ENCODE peak calls at places on chromosomes 2 and 18, in nine cellular contexts. E is stimulated activated CD8-positive, alpha-beta memory T cell treated with anti-CD3 and anti-CD28 coated beads, Interleukin-2, amount 100 ng/mL, for 1 hour; T is adipocyte; Y is Kasumi-1; K is lung; Q is GM10248; O is NCI-H2029; H is type B pancreatic cell; A is hypothalamus. X is an unnamed sample.

GRCh38 chr18:66707473-66707872 is 103.6 kb upstream of the CDH19 start:
- DNase-seq in K (no peak), H (no peak), E (no peak), Y (no peak), A (no peak), T (no peak), O (no peak), Q (no peak), X (no peak)

GRCh38 chr2:11786592-11786991 is 40.2 kb downstream of the LPIN1 start:
- DNase-seq in Q (no peak), E (no peak), A (no peak), K (no peak), Y (no peak), T (no peak), H (no peak), O (no peak), X (no peak)

GRCh38 chr2:119760876-119761275 is 1.2 kb downstream of the PTPN4 start:
- DNase-seq in Y (peak), O (no peak), T (peak), H (no peak), K (no peak), A (no peak), Q (no peak), E (no peak), X (no peak)

GRCh38 chr2:10159486-10160160 is 37.1 kb downstream of the RRM2 start:
- DNase-seq in O (no peak), K (no peak), H (no peak), A (no peak), Y (no peak), Q (no peak), E (no peak), T (no peak), X (no peak)

GRCh38 chr2:130768191-130768855 is 13.0 kb downstream of the AMER3 start:
- DNase-seq in T (no peak), H (no peak), O (no peak), A (no peak), E (no peak), K (no peak), Y (no peak), Q (no peak), X (no peak)

GRCh38 chr2:208142255-208142924 is 3.6 kb downstream of the CRYGB start:
- DNase-seq in T (peak), O (no peak), E (no peak), Y (no peak), K (no peak), A (no peak), Q (no peak), H (no peak), X (no peak)

GRCh38 chr2:25274868-25275574 is 66.7 kb downstream of the DNMT3A start:
- DNase-seq in Y (peak), A (no peak), H (no peak), O (no peak), E (no peak), K (no peak), T (no peak), Q (no peak), X (no peak)

GRCh38 chr2:219437690-219438089 is 3.0 kb downstream of the SPEG start:
- DNase-seq in E (no peak), T (no peak), A (no peak), H (no peak), K (no peak), O (no peak), Q (no peak), Y (no peak), X (no peak)

GRCh38 chr2:74836675-74837401 is 2.9 kb downstream of the HK2 start:
- DNase-seq in E (no peak), T (no peak), A (no peak), Y (no peak), Q (no peak), K (no peak), O (no peak), H (no peak), X (no peak)

GRCh38 chr2:32058130-32058529 is 5.2 kb upstream of the SPAST start:
- DNase-seq in O (no peak), Q (no peak), T (no peak), H (no peak), Y (no peak), A (no peak), E (no peak), K (no peak), X (no peak)

GRCh38 chr2:8488001-8488738 is 193.7 kb upstream of the ID2 start:
- DNase-seq in O (no peak), T (peak), H (no peak), A (no peak), Q (peak), E (peak), Y (no peak), K (no peak), X (peak)

GRCh38 chr18:12765127-12765526 is 62.3 kb downstream of the PSMG2 start:
- DNase-seq in E (no peak), A (no peak), Q (no peak), T (no peak), K (no peak), Y (no peak), H (no peak), O (peak), X (no peak)

GRCh38 chr2:39870871-39871270 is 91.8 kb upstream of the THUMPD2 start:
- DNase-seq in A (no peak), H (no peak), K (no peak), T (no peak), E (no peak), Y (no peak), Q (no peak), O (no peak), X (no peak)

GRCh38 chr18:10170375-10170774 is 256.6 kb downstream of the VAPA start:
- DNase-seq in A (no peak), Y (no peak), O (peak), H (no peak), T (no peak), K (no peak), Q (no peak), E (no peak), X (no peak)

GRCh38 chr2:226891780-226892590 is 56.1 kb downstream of the RHBDD1 start:
- DNase-seq in K (no peak), H (no peak), O (no peak), Q (no peak), A (no peak), Y (no peak), T (peak), E (no peak), X (no peak)

GRCh38 chr18:596288-596881 is 403 bp upstream of the CLUL1 start:
- DNase-seq in E (peak), T (no peak), A (no peak), K (peak), Q (peak), Y (no peak), O (peak), H (no peak), X (peak)

GRCh38 chr2:60249879-60250278 is 303.6 kb downstream of the BCL11A start:
- DNase-seq in T (no peak), A (no peak), Y (no peak), Q (no peak), K (no peak), H (no peak), E (no peak), O (no peak), X (no peak)

GRCh38 chr2:235879116-235879515 is 289.1 kb downstream of the GBX2 start:
- DNase-seq in Y (no peak), A (no peak), Q (no peak), H (no peak), E (no peak), T (no peak), O (no peak), K (no peak), X (no peak)

GRCh38 chr2:168757223-168757622 is 45.2 kb upstream of the NOSTRIN start:
- DNase-seq in T (no peak), E (no peak), A (no peak), Q (no peak), H (no peak), O (no peak), K (no peak), Y (peak), X (no peak)

GRCh38 chr18:34773378-34773777 is 63.3 kb downstream of the DTNA start:
- DNase-seq in A (no peak), T (peak), O (no peak), Q (no peak), H (no peak), K (no peak), Y (no peak), E (no peak), X (no peak)

GRCh38 chr2:189639003-189639609 is 22.2 kb upstream of the ASNSD1 start:
- DNase-seq in Q (no peak), E (no peak), H (no peak), O (no peak), T (no peak), A (no peak), K (no peak), Y (no peak), X (no peak)

GRCh38 chr2:17163628-17164027 is 354.6 kb downstream of the RAD51AP2 start:
- DNase-seq in Q (no peak), A (no peak), H (no peak), E (no peak), T (no peak), Y (no peak), O (no peak), K (no peak), X (no peak)

GRCh38 chr2:211435331-211435730 is 878.9 kb downstream of the CPS1 start:
- DNase-seq in O (no peak), Y (no peak), A (no peak), E (no peak), T (no peak), K (no peak), Q (no peak), H (no peak), X (no peak)

GRCh38 chr18:79394438-79395307 is 1.1 kb upstream of the NFATC1 start:
- DNase-seq in T (peak), A (no peak), H (peak), Q (peak), O (no peak), Y (no peak), K (no peak), E (peak), X (peak)

GRCh38 chr2:23492941-23493340 is 108.0 kb downstream of the KLHL29 start:
- DNase-seq in T (no peak), O (no peak), Q (no peak), K (peak), E (no peak), A (no peak), H (no peak), Y (no peak), X (no peak)

GRCh38 chr2:30862054-30862651 is 54.9 kb upstream of the CAPN13 start:
- DNase-seq in K (peak), T (peak), Q (peak), Y (peak), E (no peak), H (no peak), O (peak), A (no peak), X (peak)

GRCh38 chr2:85695691-85696668 is 1.8 kb downstream of the GNLY start:
- DNase-seq in H (peak), T (no peak), A (no peak), Y (no peak), O (no peak), K (no peak), E (no peak), Q (no peak), X (no peak)

GRCh38 chr2:66665124-66665984 is 230.4 kb downstream of the MEIS1 start:
- DNase-seq in E (no peak), Q (no peak), T (peak), K (no peak), A (no peak), Y (peak), O (no peak), H (no peak), X (no peak)

GRCh38 chr2:143803936-143804335 is 674.7 kb downstream of the ARHGAP15 start:
- DNase-seq in Y (no peak), K (no peak), Q (no peak), A (no peak), T (no peak), E (no peak), H (no peak), O (no peak), X (no peak)

GRCh38 chr2:5242751-5243150 is 449.4 kb upstream of the SOX11 start:
- DNase-seq in H (no peak), O (no peak), K (no peak), A (no peak), Q (no peak), T (no peak), E (no peak), Y (no peak), X (no peak)

GRCh38 chr2:189581354-189582139 is 961 bp upstream of the SLC40A1 start:
- DNase-seq in A (no peak), T (no peak), Q (peak), H (no peak), E (no peak), K (no peak), O (no peak), Y (no peak), X (peak)

GRCh38 chr2:101368371-101368770 is 18.9 kb downstream of the CREG2 start:
- DNase-seq in Q (no peak), Y (no peak), H (no peak), K (no peak), E (no peak), A (no peak), O (no peak), T (no peak), X (no peak)

GRCh38 chr2:23118894-23119293 is 266.1 kb upstream of the KLHL29 start:
- DNase-seq in O (no peak), A (no peak), Q (no peak), K (no peak), T (no peak), E (no peak), Y (no peak), H (no peak), X (no peak)

GRCh38 chr2:31401580-31401979 is 13.0 kb downstream of the XDH start:
- DNase-seq in T (peak), E (no peak), O (no peak), H (no peak), K (peak), Q (no peak), Y (no peak), A (no peak), X (no peak)

GRCh38 chr2:47844162-47844561 is 61.2 kb downstream of the MSH6 start:
- DNase-seq in E (no peak), T (no peak), O (no peak), H (no peak), Y (no peak), Q (no peak), K (no peak), A (no peak), X (no peak)